ENCODE peak calls at places on chromosomes 6 and 20, in ten cellular contexts. Q, J, O, W, L, G, K, Y, I and B are unnamed samples.

GRCh38 chr6:37675606-37676005 is 22.1 kb downstream of the MDGA1 start:
- DNase-seq in Q (no peak), J (no peak), O (no peak), W (no peak), L (no peak), G (no peak), K (no peak), Y (no peak), I (no peak), B (no peak)

GRCh38 chr6:145648149-145648548 is 87.2 kb downstream of the EPM2A start:
- DNase-seq in Q (no peak), J (no peak), O (no peak), W (no peak), L (no peak), G (no peak), K (no peak), Y (no peak), I (no peak), B (no peak)

GRCh38 chr6:71091946-71092345 is 135.1 kb upstream of the B3GAT2 start:
- DNase-seq in Q (no peak), J (no peak), O (no peak), W (no peak), L (no peak), G (no peak), K (no peak), Y (no peak), I (no peak), B (no peak)

GRCh38 chr20:40046703-40047102 is 642.3 kb downstream of the MAFB start:
- DNase-seq in Q (no peak), J (no peak), O (no peak), W (no peak), L (no peak), G (no peak), K (no peak), Y (no peak), I (no peak), B (no peak)

GRCh38 chr6:140857734-140858380 is 1274.9 kb upstream of the GJE1 start:
- DNase-seq in Q (peak; percentile 66), J (peak; percentile 56), O (no peak), W (no peak), L (peak; percentile 47), G (no peak), K (peak; percentile 36), Y (no peak), I (peak; percentile 56), B (no peak)

GRCh38 chr20:47032969-47033578 is 138.4 kb downstream of the EYA2 start:
- DNase-seq in Q (peak; percentile 4), J (no peak), O (no peak), W (no peak), L (no peak), G (no peak), K (no peak), Y (no peak), I (no peak), B (no peak)

GRCh38 chr20:24676353-24676977 is 207.0 kb downstream of the SYNDIG1 start:
- DNase-seq in Q (no peak), J (no peak), O (no peak), W (peak; percentile 37), L (no peak), G (no peak), K (no peak), Y (peak; percentile 36), I (no peak), B (no peak)

GRCh38 chr6:85460951-85461805 is 11.3 kb downstream of the NT5E start:
- DNase-seq in Q (no peak), J (no peak), O (peak; percentile 47), W (no peak), L (peak; percentile 52), G (no peak), K (peak; percentile 95), Y (no peak), I (no peak), B (no peak)

GRCh38 chr20:47257771-47258170 is 98.7 kb downstream of the ZMYND8 start:
- DNase-seq in Q (no peak), J (no peak), O (no peak), W (no peak), L (no peak), G (no peak), K (no peak), Y (no peak), I (no peak), B (no peak)

GRCh38 chr6:44678252-44678935 is 290.9 kb downstream of the CDC5L start:
- DNase-seq in Q (no peak), J (no peak), O (no peak), W (peak; percentile 19), L (no peak), G (no peak), K (no peak), Y (no peak), I (no peak), B (no peak)

GRCh38 chr20:44851545-44851944 is 34.0 kb upstream of the YWHAB start:
- DNase-seq in Q (no peak), J (no peak), O (no peak), W (no peak), L (no peak), G (no peak), K (no peak), Y (no peak), I (no peak), B (no peak)

GRCh38 chr20:35598899-35599775 is 16.5 kb upstream of the SPAG4 start:
- DNase-seq in Q (no peak), J (no peak), O (no peak), W (no peak), L (no peak), G (no peak), K (no peak), Y (no peak), I (no peak), B (no peak)

GRCh38 chr20:23145281-23145700 is 59.2 kb upstream of the CD93 start:
- DNase-seq in Q (no peak), J (peak; percentile 65), O (no peak), W (no peak), L (no peak), G (no peak), K (no peak), Y (no peak), I (peak; percentile 75), B (no peak)

GRCh38 chr6:167139761-167140160 is 16.9 kb downstream of the CCR6 start:
- DNase-seq in Q (no peak), J (no peak), O (no peak), W (no peak), L (no peak), G (no peak), K (no peak), Y (no peak), I (no peak), B (no peak)

GRCh38 chr6:170160031-170160627 is 130.7 kb downstream of the DLL1 start:
- DNase-seq in Q (peak; percentile 15), J (no peak), O (no peak), W (no peak), L (no peak), G (no peak), K (no peak), Y (peak; percentile 35), I (no peak), B (no peak)

GRCh38 chr20:57048027-57048869 is 218.2 kb downstream of the BMP7 start:
- DNase-seq in Q (peak; percentile 12), J (no peak), O (no peak), W (peak; percentile 45), L (peak; percentile 23), G (peak; percentile 73), K (no peak), Y (no peak), I (peak; percentile 80), B (no peak)

GRCh38 chr6:71933881-71934280 is 47.5 kb downstream of the RIMS1 start:
- DNase-seq in Q (no peak), J (no peak), O (no peak), W (no peak), L (no peak), G (no peak), K (no peak), Y (no peak), I (no peak), B (no peak)

GRCh38 chr6:56407883-56408282 is 160.5 kb upstream of the COL21A1 start:
- DNase-seq in Q (no peak), J (no peak), O (no peak), W (no peak), L (no peak), G (no peak), K (no peak), Y (no peak), I (no peak), B (no peak)

GRCh38 chr20:50745634-50746137 is 14.3 kb downstream of the PARD6B start:
- DNase-seq in Q (no peak), J (no peak), O (no peak), W (no peak), L (no peak), G (peak; percentile 15), K (no peak), Y (no peak), I (no peak), B (no peak)

GRCh38 chr6:114172861-114173260 is 170.0 kb downstream of the HS3ST5 start:
- DNase-seq in Q (no peak), J (no peak), O (no peak), W (no peak), L (no peak), G (no peak), K (no peak), Y (no peak), I (no peak), B (no peak)

GRCh38 chr20:63808964-63809674 is 21.9 kb downstream of the ZBTB46 start:
- DNase-seq in Q (no peak), J (no peak), O (no peak), W (no peak), L (no peak), G (no peak), K (no peak), Y (no peak), I (no peak), B (no peak)

GRCh38 chr6:35842381-35842780 is 37.2 kb downstream of the LHFPL5 start:
- DNase-seq in Q (no peak), J (no peak), O (no peak), W (no peak), L (no peak), G (no peak), K (no peak), Y (no peak), I (no peak), B (no peak)

GRCh38 chr6:32405656-32406055 is 1.3 kb downstream of the BTNL2 start:
- DNase-seq in Q (no peak), J (no peak), O (no peak), W (no peak), L (no peak), G (no peak), K (no peak), Y (no peak), I (no peak), B (no peak)

GRCh38 chr6:106870069-106870468 is 104.5 kb downstream of the CD24 start:
- DNase-seq in Q (no peak), J (peak; percentile 62), O (no peak), W (no peak), L (peak; percentile 31), G (no peak), K (no peak), Y (no peak), I (peak; percentile 87), B (no peak)

GRCh38 chr6:47749726-47750125 is 32.1 kb upstream of the OPN5 start:
- DNase-seq in Q (no peak), J (no peak), O (no peak), W (no peak), L (no peak), G (no peak), K (no peak), Y (no peak), I (no peak), B (no peak)